ENCODE peak calls at places on chromosomes 5 and 9, in four cellular contexts. X is heart right ventricle, V is neural progenitor cell, I is Peyer's patch. J is an unnamed sample.

GRCh38 chr5:141874262-141874964 is 3.8 kb downstream of the PCDH1 start:
- DNase-seq in X (no peak), V (peak; percentile 36), I (peak; percentile 89), J (no peak)

GRCh38 chr5:67305913-67306710 is 109.5 kb upstream of the CD180 start:
- DNase-seq in X (no peak), I (no peak), V (no peak), J (no peak)

GRCh38 chr5:176542596-176543427 is 5.6 kb upstream of the RNF44 start:
- DNase-seq in I (no peak), X (peak; percentile 44), V (peak; percentile 87), J (no peak)

GRCh38 chr5:39192449-39193160 is 26.8 kb downstream of the FYB1 start:
- DNase-seq in X (no peak), I (no peak), V (no peak), J (no peak)

GRCh38 chr5:151173711-151174611 is 16.4 kb upstream of the ANXA6 start:
- DNase-seq in I (no peak), V (no peak), X (no peak), J (no peak)

GRCh38 chr9:846852-847251 is 5.4 kb downstream of the DMRT1 start:
- DNase-seq in I (no peak), X (no peak), V (peak; percentile 41), J (no peak)

GRCh38 chr5:176536902-176537607 is at the start of gene RNF44:
- DNase-seq in X (peak; percentile 97), I (peak; percentile 99), V (peak; percentile 99), J (peak; percentile 77)

GRCh38 chr5:120108586-120109254 is 355.4 kb upstream of the PRR16 start:
- DNase-seq in V (no peak), X (no peak), I (no peak), J (no peak)

GRCh38 chr5:121199238-121199999 is 652.3 kb upstream of the FTMT start:
- DNase-seq in I (no peak), X (no peak), V (no peak), J (peak; percentile 33)

GRCh38 chr5:79111387-79111959 is at the start of gene BHMT:
- DNase-seq in I (no peak), X (no peak), V (peak; percentile 55), J (no peak)

GRCh38 chr5:74356009-74356695 is 284.4 kb downstream of the ENC1 start:
- DNase-seq in X (no peak), I (no peak), V (no peak), J (no peak)

GRCh38 chr5:78472469-78473106 is 112.2 kb downstream of the SCAMP1 start:
- DNase-seq in V (no peak), I (no peak), X (no peak), J (no peak)

GRCh38 chr5:168059111-168059510 is 232.3 kb upstream of the WWC1 start:
- DNase-seq in I (no peak), X (no peak), V (no peak), J (no peak)

GRCh38 chr9:33466565-33467495 is 6.9 kb downstream of the NOL6 start:
- DNase-seq in I (peak; percentile 89), X (peak; percentile 71), V (peak; percentile 75), J (no peak)

GRCh38 chr5:14853685-14854084 is 17.9 kb downstream of the ANKH start:
- DNase-seq in I (no peak), V (no peak), X (no peak), J (no peak)

GRCh38 chr5:72167790-72168189 is 60.5 kb downstream of the MAP1B start:
- DNase-seq in I (no peak), V (no peak), X (peak; percentile 55), J (no peak)

GRCh38 chr5:173330856-173331206 is 2.6 kb upstream of the STC2 start:
- DNase-seq in V (no peak), X (no peak), I (no peak), J (no peak)

GRCh38 chr5:151345187-151345807 is 2.1 kb downstream of the SLC36A2 start:
- DNase-seq in V (peak; percentile 27), I (no peak), X (no peak), J (no peak)

GRCh38 chr5:101788797-101789196 is 507.3 kb downstream of the SLCO4C1 start:
- DNase-seq in V (no peak), I (no peak), X (no peak), J (no peak)

GRCh38 chr5:57735754-57736153 is 253.1 kb upstream of the ACTBL2 start:
- DNase-seq in I (no peak), X (no peak), V (no peak), J (peak; percentile 85)

GRCh38 chr9:6506571-6506970 is 93.6 kb downstream of the UHRF2 start:
- DNase-seq in X (no peak), V (no peak), I (no peak), J (no peak)

GRCh38 chr9:133397370-133397769 is 20.4 kb downstream of the REXO4 start:
- DNase-seq in V (no peak), X (no peak), I (no peak), J (no peak)

GRCh38 chr5:153584131-153584530 is 93.7 kb downstream of the GRIA1 start:
- DNase-seq in I (no peak), X (no peak), V (no peak), J (no peak)

GRCh38 chr9:93576296-93577044 is at the start of gene PHF2:
- DNase-seq in V (peak; percentile 59), I (peak; percentile 48), X (no peak), J (no peak)

GRCh38 chr5:137486707-137487106 is 12.4 kb downstream of the SPOCK1 start:
- DNase-seq in I (no peak), X (peak; percentile 16), V (no peak), J (no peak)

GRCh38 chr5:53123702-53124101 is 14.1 kb upstream of the MOCS2 start:
- DNase-seq in I (no peak), X (no peak), V (no peak), J (no peak)

GRCh38 chr5:505946-506555 is 18.2 kb downstream of the SLC9A3 start:
- DNase-seq in V (no peak), I (peak; percentile 88), X (no peak), J (no peak)

GRCh38 chr5:151126199-151126645 is 31.4 kb downstream of the ANXA6 start:
- DNase-seq in V (peak; percentile 91), X (peak; percentile 79), I (peak; percentile 87), J (no peak)

GRCh38 chr9:10612649-10613398 is at the start of gene PTPRD:
- DNase-seq in X (peak; percentile 8), I (no peak), V (peak; percentile 89), J (no peak)

GRCh38 chr5:32600057-32600622 is 14.8 kb downstream of the SUB1 start:
- DNase-seq in I (no peak), V (no peak), X (no peak), J (peak; percentile 41)

GRCh38 chr5:81425569-81425968 is 31.6 kb upstream of the ACOT12 start:
- DNase-seq in X (no peak), I (no peak), V (peak; percentile 55), J (no peak)

GRCh38 chr5:43309657-43310056 is 3.6 kb downstream of the HMGCS1 start:
- DNase-seq in V (peak; percentile 23), X (no peak), I (no peak), J (no peak)
- H3K4me3 ChIP-seq in V (peak overlapping the region; percentile 79), X (no peak overlapping the region), I (no peak overlapping the region), J (no peak overlapping the region)

GRCh38 chr5:35884125-35884788 is 27.6 kb downstream of the IL7R start:
- DNase-seq in I (no peak), V (no peak), X (no peak), J (peak; percentile 68)

GRCh38 chr5:35894131-35894530 is 37.4 kb downstream of the IL7R start:
- DNase-seq in V (no peak), I (no peak), X (no peak), J (no peak)

GRCh38 chr5:35884789-35885172 is 28.1 kb downstream of the IL7R start:
- DNase-seq in I (no peak), X (no peak), V (no peak), J (no peak)

GRCh38 chr5:35890021-35890740 is 33.5 kb downstream of the IL7R start:
- DNase-seq in V (no peak), I (no peak), X (no peak), J (no peak)
- H3K4me3 ChIP-seq in V (no peak overlapping the region), I (no peak overlapping the region), X (no peak overlapping the region), J (no peak overlapping the region)

GRCh38 chr9:72873456-72873855 is 79.4 kb downstream of the ALDH1A1 start:
- DNase-seq in I (no peak), X (no peak), V (no peak), J (no peak)
- H3K4me3 ChIP-seq in I (no peak overlapping the region), X (no peak overlapping the region), V (no peak overlapping the region), J (no peak overlapping the region)

GRCh38 chr9:114899461-114899860 is 30.9 kb downstream of the TNFSF8 start:
- DNase-seq in X (no peak), I (no peak), V (no peak), J (no peak)
- H3K4me3 ChIP-seq in X (no peak overlapping the region), I (no peak overlapping the region), V (no peak overlapping the region), J (no peak overlapping the region)

GRCh38 chr5:126394211-126394828 is 28.9 kb upstream of the GRAMD2B start:
- DNase-seq in I (no peak), X (no peak), V (no peak), J (no peak)
- H3K4me3 ChIP-seq in I (no peak overlapping the region), X (no peak overlapping the region), V (no peak overlapping the region), J (no peak overlapping the region)

GRCh38 chr5:16936150-16937022 is at the start of gene MYO10:
- DNase-seq in V (peak; percentile 91), I (peak; percentile 83), X (peak; percentile 85), J (no peak)
- H3K4me3 ChIP-seq in V (peak within 1 kb of the TSS; percentile 75), I (peak within 1 kb of the TSS; percentile 50), X (peak within 1 kb of the TSS; percentile 57), J (peak within 1 kb of the TSS; percentile 67)

GRCh38 chr9:112248722-112249121 is 73.6 kb upstream of the SUSD1 start:
- DNase-seq in I (no peak), V (no peak), X (no peak), J (no peak)
- H3K4me3 ChIP-seq in I (no peak overlapping the region), V (no peak overlapping the region), X (no peak overlapping the region), J (no peak overlapping the region)

J was measured in AG04449.